ENCODE peak calls at places on chromosomes 3 and 15, in five cellular contexts. W is AG10803, U is HFF-Myc, K is MCF 10A, Q is HCT116. A is an unnamed sample.

GRCh38 chr15:41783272-41783660 is 9.0 kb downstream of the MAPKBP1 start:
- DNase-seq in W (no peak), Q (no peak), U (no peak), K (no peak), A (no peak)

GRCh38 chr3:36298188-36298587 is 82.1 kb upstream of the STAC start:
- DNase-seq in W (no peak), U (no peak), Q (no peak), K (no peak), A (no peak)

GRCh38 chr3:27253831-27254230 is 115.4 kb downstream of the NEK10 start:
- DNase-seq in K (peak), W (peak), U (peak), Q (peak), A (peak)

GRCh38 chr15:34693053-34693744 is 61.6 kb downstream of the GJD2 start:
- DNase-seq in Q (no peak), W (no peak), U (no peak), K (peak), A (peak)

GRCh38 chr3:130892759-130893239 is 1.1 kb upstream of the ATP2C1 start:
- DNase-seq in Q (peak), W (peak), K (peak), U (peak), A (peak)

GRCh38 chr15:76149291-76149910 is 89.6 kb downstream of the TMEM266 start:
- DNase-seq in Q (no peak), W (peak), U (no peak), K (no peak), A (no peak)

GRCh38 chr3:49908378-49909199 is 4.9 kb upstream of the MST1R start:
- DNase-seq in K (no peak), U (no peak), Q (no peak), W (no peak), A (no peak)

GRCh38 chr3:39144095-39144747 is 9.2 kb downstream of the CSRNP1 start:
- DNase-seq in U (no peak), K (no peak), Q (no peak), W (no peak), A (no peak)

GRCh38 chr15:64070965-64071851 is 22.4 kb downstream of the CIAO2A start:
- DNase-seq in K (peak), U (peak), Q (no peak), W (peak), A (no peak)

DNA sequence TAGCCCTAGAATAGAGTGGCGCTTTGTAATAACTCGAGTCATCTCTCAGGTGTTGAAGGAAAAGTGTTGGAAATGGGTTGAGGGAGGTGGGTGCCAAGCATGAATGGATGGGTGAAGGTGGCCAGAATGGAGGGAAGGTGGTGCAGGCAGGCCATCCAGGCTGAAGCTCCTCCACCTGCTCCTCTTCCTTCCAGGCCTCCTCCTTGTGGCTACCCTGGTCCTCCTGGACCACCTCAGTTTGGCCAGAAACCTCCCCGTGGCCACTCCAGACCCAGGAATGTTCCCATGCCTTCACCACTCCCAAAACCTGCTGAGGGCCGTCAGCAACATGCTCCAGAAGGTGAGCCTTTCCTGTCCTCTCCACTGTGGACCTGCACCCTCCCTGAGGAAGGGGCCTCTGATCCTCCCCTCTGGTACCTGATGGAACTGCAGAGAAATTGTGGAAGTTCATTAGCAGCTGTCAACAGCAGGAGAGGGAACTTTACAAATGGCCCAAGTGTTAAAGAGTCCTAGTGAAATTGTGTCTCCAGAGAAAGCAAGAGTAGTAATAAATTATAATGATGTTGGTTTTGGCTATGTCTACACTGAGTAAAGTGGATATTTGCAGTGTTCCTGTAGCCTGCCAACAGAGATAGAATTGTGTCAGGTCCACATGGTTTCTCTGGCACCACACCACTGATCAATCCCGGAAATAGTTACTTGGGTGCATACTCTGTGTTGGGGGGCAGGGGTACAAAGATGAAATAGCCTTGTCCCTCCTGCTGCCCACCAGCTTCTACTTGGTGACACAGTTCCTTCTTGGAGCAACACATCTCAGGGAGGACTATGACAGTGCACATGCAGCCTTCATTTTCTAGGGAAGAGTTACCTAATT is 1.6 kb downstream of the IL12A start:
- DNase-seq in U (no peak), Q (no peak), W (no peak), K (no peak), A (no peak)
- TF ChIP-seq CTCF in U (no peak), Q (no peak), W (peak), K (no peak), A (peak)

DNA sequence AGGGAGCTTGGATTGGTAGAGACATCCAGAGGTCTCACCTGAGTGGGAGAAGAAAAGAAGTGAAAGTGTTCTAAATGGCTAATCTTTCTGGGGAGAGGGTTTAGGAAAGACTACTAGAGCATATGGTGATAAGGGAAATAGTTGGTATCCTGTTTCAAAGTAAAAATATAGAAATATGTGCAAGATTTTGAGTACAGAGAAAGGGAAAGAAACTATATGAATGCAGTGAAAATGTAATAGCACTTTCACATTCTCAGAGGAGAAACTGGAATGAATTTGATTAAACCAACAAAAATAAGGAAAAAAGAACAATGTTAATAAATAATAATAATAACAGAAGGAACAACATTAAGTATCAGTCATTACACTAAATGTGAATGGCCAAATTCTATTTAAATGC is 119.4 kb downstream of the DNAJB8 start:
- DNase-seq in Q (no peak), U (no peak), K (no peak), W (no peak), A (no peak)
- TF ChIP-seq CTCF in Q (no peak), U (no peak), K (no peak), W (no peak), A (no peak)

GRCh38 chr3:57161915-57162314 is 3.2 kb downstream of the IL17RD start:
- DNase-seq in U (no peak), K (no peak), W (no peak), Q (no peak), A (no peak)
- TF ChIP-seq CTCF in U (no peak), K (no peak), W (no peak), Q (no peak), A (no peak)

GRCh38 chr15:55991841-55992768 is 1.3 kb downstream of the NEDD4 start:
- DNase-seq in Q (no peak), U (no peak), K (no peak), W (no peak), A (no peak)

GRCh38 chr15:55992769-55993110 is 672 bp downstream of the NEDD4 start:
- DNase-seq in K (no peak), U (no peak), Q (no peak), W (no peak), A (peak)

GRCh38 chr15:55990071-55990470 is 3.3 kb downstream of the NEDD4 start:
- DNase-seq in Q (no peak), U (no peak), K (no peak), W (no peak), A (no peak)

GRCh38 chr15:55990516-55990915 is 2.9 kb downstream of the NEDD4 start:
- DNase-seq in K (no peak), U (no peak), W (no peak), Q (no peak), A (no peak)

DNA sequence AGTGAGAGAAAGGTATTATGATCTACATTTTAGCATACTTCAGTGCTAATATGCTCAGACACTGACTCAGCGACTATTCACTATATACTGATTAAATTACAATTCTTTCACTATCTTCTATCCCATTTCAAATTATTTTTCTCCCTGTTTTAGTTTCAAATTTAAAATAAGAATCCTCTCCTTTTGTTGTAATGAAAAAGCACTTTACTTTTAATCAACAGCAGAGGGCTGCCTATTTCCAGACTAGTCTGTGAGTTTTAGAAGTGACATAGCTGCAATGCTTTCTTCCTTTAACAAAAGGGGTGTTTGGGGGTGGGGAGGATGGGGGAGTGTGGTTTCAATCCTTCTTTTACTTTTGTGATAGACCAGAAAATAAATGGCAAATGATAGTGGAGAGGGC is 2.4 kb downstream of the NEDD4 start:
- DNase-seq in K (no peak), U (no peak), W (no peak), Q (no peak), A (no peak)
- TF ChIP-seq CTCF in K (no peak), U (no peak), W (no peak), Q (peak), A (no peak)

A was measured in astrocyte of the cerebellum.